ENCODE peak calls at places on chromosomes 5 and 9, in nine cellular contexts. One of them, this sample, is unnamed.

GRCh38 chr5:115509547-115509946 is 35.0 kb downstream of the FEM1C start:
- DNase-seq in breast epithelium: no peak
- DNase-seq in transverse colon: no peak
- DNase-seq in upper lobe of left lung: no peak
- DNase-seq in spleen: no peak
- DNase-seq in prostate gland: no peak
- DNase-seq in K562: no peak
- DNase-seq in H1: no peak
- DNase-seq in stomach: no peak
- DNase-seq in this sample: no peak

GRCh38 chr5:151075698-151076331 is 5.0 kb downstream of the TNIP1 start:
- DNase-seq in prostate gland: no peak
- DNase-seq in transverse colon: peak; percentile 64
- DNase-seq in K562: no peak
- DNase-seq in stomach: peak; percentile 73
- DNase-seq in breast epithelium: no peak
- DNase-seq in spleen: peak; percentile 68
- DNase-seq in H1: no peak
- DNase-seq in upper lobe of left lung: no peak
- DNase-seq in this sample: no peak

GRCh38 chr5:55037046-55037771 is 13.2 kb downstream of the GZMK start:
- DNase-seq in breast epithelium: no peak
- DNase-seq in transverse colon: peak; percentile 20
- DNase-seq in K562: no peak
- DNase-seq in spleen: no peak
- DNase-seq in upper lobe of left lung: no peak
- DNase-seq in prostate gland: no peak
- DNase-seq in stomach: no peak
- DNase-seq in H1: peak; percentile 10
- DNase-seq in this sample: no peak

GRCh38 chr5:153619706-153620105 is 129.2 kb downstream of the GRIA1 start:
- DNase-seq in transverse colon: no peak
- DNase-seq in H1: no peak
- DNase-seq in upper lobe of left lung: no peak
- DNase-seq in spleen: no peak
- DNase-seq in breast epithelium: no peak
- DNase-seq in prostate gland: no peak
- DNase-seq in stomach: no peak
- DNase-seq in K562: no peak
- DNase-seq in this sample: no peak

GRCh38 chr5:125235995-125236394 is 489.6 kb upstream of the ZNF608 start:
- DNase-seq in upper lobe of left lung: no peak
- DNase-seq in stomach: no peak
- DNase-seq in breast epithelium: no peak
- DNase-seq in prostate gland: no peak
- DNase-seq in H1: no peak
- DNase-seq in K562: no peak
- DNase-seq in transverse colon: no peak
- DNase-seq in spleen: no peak
- DNase-seq in this sample: no peak

GRCh38 chr9:68704804-68705635 is at the start of gene PIP5K1B:
- DNase-seq in stomach: peak; percentile 88
- DNase-seq in transverse colon: peak; percentile 90
- DNase-seq in prostate gland: peak; percentile 65
- DNase-seq in spleen: peak; percentile 96
- DNase-seq in breast epithelium: peak; percentile 74
- DNase-seq in H1: no peak
- DNase-seq in upper lobe of left lung: peak; percentile 95
- DNase-seq in K562: peak; percentile 84
- DNase-seq in this sample: peak; percentile 83

GRCh38 chr5:166499452-166500240 is 1791.8 kb upstream of the WWC1 start:
- DNase-seq in upper lobe of left lung: no peak
- DNase-seq in K562: no peak
- DNase-seq in prostate gland: no peak
- DNase-seq in H1: no peak
- DNase-seq in breast epithelium: no peak
- DNase-seq in spleen: no peak
- DNase-seq in stomach: no peak
- DNase-seq in transverse colon: no peak
- DNase-seq in this sample: no peak

GRCh38 chr5:134578578-134579283 is 53.3 kb downstream of the JADE2 start:
- DNase-seq in breast epithelium: no peak
- DNase-seq in spleen: peak; percentile 73
- DNase-seq in transverse colon: no peak
- DNase-seq in K562: no peak
- DNase-seq in upper lobe of left lung: no peak
- DNase-seq in H1: no peak
- DNase-seq in prostate gland: no peak
- DNase-seq in stomach: no peak
- DNase-seq in this sample: peak; percentile 61

DNA sequence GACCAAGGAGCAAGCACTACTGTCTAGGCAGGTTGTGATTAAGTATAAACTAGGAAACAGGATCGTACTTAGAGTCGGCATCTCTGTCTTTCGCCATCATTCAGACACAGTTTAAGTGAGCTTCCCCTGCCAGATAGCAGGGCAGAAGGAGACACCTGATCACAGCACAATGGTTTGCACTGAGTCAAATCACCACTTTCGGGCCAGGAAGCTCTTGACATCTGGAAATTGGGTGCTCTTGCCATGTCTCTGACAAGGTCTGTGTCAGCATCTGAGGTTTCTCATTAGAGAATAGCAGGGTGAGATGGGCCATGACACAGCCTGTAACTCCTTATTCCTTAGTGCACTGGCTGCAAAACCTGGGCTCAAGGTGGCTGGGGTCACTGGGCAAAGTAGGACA is 8.3 kb downstream of the ADRB2 start:
- DNase-seq in prostate gland: no peak
- DNase-seq in H1: no peak
- DNase-seq in spleen: no peak
- DNase-seq in K562: no peak
- DNase-seq in upper lobe of left lung: no peak
- DNase-seq in transverse colon: no peak
- DNase-seq in stomach: no peak
- DNase-seq in breast epithelium: no peak
- DNase-seq in this sample: no peak
- H3K4me1 ChIP-seq in prostate gland: no peaks in the 10 kb centered on the region
- H3K4me1 ChIP-seq in H1: no peaks in the 10 kb centered on the region
- H3K4me1 ChIP-seq in spleen: peaks cover 78% of the 10 kb centered on the region
- H3K4me1 ChIP-seq in K562: no peaks in the 10 kb centered on the region
- H3K4me1 ChIP-seq in upper lobe of left lung: peaks cover 38% of the 10 kb centered on the region
- H3K4me1 ChIP-seq in transverse colon: peaks cover 4% of the 10 kb centered on the region
- H3K4me1 ChIP-seq in stomach: peaks cover 9% of the 10 kb centered on the region
- H3K4me1 ChIP-seq in breast epithelium: no peaks in the 10 kb centered on the region
- H3K4me1 ChIP-seq in this sample: peaks cover 8% of the 10 kb centered on the region

GRCh38 chr5:95822038-95822407 is 503 bp downstream of the GLRX start:
- DNase-seq in breast epithelium: no peak
- DNase-seq in H1: no peak
- DNase-seq in stomach: peak; percentile 60
- DNase-seq in spleen: peak; percentile 90
- DNase-seq in prostate gland: peak; percentile 52
- DNase-seq in upper lobe of left lung: peak; percentile 80
- DNase-seq in K562: peak; percentile 80
- DNase-seq in transverse colon: peak; percentile 70
- DNase-seq in this sample: peak; percentile 85

GRCh38 chr5:95821110-95822021 is 1.2 kb downstream of the GLRX start:
- DNase-seq in upper lobe of left lung: no peak
- DNase-seq in spleen: no peak
- DNase-seq in prostate gland: no peak
- DNase-seq in transverse colon: no peak
- DNase-seq in stomach: no peak
- DNase-seq in H1: no peak
- DNase-seq in breast epithelium: no peak
- DNase-seq in K562: no peak
- DNase-seq in this sample: no peak

GRCh38 chr5:95823738-95824609 is 1.4 kb upstream of the GLRX start:
- DNase-seq in upper lobe of left lung: no peak
- DNase-seq in spleen: peak; percentile 88
- DNase-seq in stomach: peak; percentile 54
- DNase-seq in prostate gland: no peak
- DNase-seq in H1: no peak
- DNase-seq in K562: peak; percentile 64
- DNase-seq in breast epithelium: no peak
- DNase-seq in transverse colon: peak; percentile 69
- DNase-seq in this sample: peak; percentile 92

GRCh38 chr5:95823241-95823737 is 763 bp upstream of the GLRX start:
- DNase-seq in stomach: no peak
- DNase-seq in K562: peak; percentile 10
- DNase-seq in upper lobe of left lung: no peak
- DNase-seq in transverse colon: no peak
- DNase-seq in breast epithelium: no peak
- DNase-seq in H1: no peak
- DNase-seq in spleen: no peak
- DNase-seq in prostate gland: no peak
- DNase-seq in this sample: no peak

GRCh38 chr5:95822408-95823240 is at the start of gene GLRX:
- DNase-seq in stomach: peak; percentile 81
- DNase-seq in breast epithelium: peak; percentile 60
- DNase-seq in spleen: peak; percentile 86
- DNase-seq in upper lobe of left lung: no peak
- DNase-seq in K562: peak; percentile 70
- DNase-seq in transverse colon: peak; percentile 86
- DNase-seq in prostate gland: peak; percentile 78
- DNase-seq in H1: peak; percentile 47
- DNase-seq in this sample: peak; percentile 89
- TF ChIP-seq POLR2AphosphoS5 in stomach: peak; percentile 90
- TF ChIP-seq POLR2AphosphoS5 in breast epithelium: peak; percentile 35
- TF ChIP-seq POLR2AphosphoS5 in spleen: no peak
- TF ChIP-seq POLR2AphosphoS5 in upper lobe of left lung: peak; percentile 92
- TF ChIP-seq POLR2AphosphoS5 in K562: no peak
- TF ChIP-seq POLR2AphosphoS5 in transverse colon: peak; percentile 93
- TF ChIP-seq POLR2AphosphoS5 in prostate gland: peak; percentile 79
- TF ChIP-seq POLR2AphosphoS5 in H1: peak; percentile 59
- TF ChIP-seq POLR2AphosphoS5 in this sample: peak; percentile 78

DNA sequence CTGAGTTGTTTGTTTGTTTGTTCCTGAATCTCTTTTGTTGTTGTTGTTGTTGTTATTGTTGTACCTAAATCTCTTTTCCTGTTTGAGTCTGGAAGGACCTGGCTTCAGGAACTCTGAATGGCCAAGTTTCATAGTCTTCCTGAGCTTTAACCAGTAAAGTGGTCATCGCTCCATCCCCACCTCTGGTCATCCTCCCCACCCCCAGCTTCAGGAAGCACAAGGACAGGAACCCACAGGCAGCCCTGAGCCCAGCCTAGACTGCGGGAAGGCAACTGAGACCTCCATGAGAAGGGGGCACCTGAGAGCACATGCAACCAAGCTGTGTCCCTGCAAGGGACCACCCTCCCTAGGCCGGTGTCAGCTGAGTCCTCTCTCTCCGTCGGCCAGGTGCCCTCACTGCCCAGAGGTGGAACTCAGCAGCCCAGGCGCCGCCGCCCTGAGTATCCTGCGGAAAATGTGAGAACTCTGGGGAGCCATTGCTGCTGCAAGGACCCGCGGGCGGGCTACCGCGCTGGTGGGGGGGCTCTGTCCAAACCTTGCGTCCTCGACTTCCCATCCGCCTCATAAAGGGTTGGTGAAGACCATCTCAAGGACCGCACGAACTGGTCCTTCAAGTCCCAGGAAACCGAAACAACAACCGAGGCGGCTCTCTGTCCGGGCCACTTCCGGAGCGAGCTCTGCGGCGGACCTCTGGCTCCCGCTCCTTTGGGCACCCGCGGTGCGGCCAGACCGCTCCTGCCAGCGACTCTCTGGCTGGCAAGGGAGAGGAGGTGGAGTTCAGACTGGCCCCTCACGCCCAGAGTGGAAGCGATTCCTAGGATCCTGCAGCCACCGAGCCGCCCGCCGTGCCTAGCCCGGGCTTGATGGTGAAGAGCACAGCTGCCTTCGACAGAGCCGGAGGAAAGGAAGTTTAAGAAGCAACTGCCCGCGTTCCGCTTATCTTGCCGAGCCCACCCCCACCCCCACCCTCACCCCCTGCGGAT is 4.2 kb downstream of the BARX1 start:
- DNase-seq in spleen: no peak
- DNase-seq in upper lobe of left lung: peak; percentile 88
- DNase-seq in H1: no peak
- DNase-seq in transverse colon: peak; percentile 36
- DNase-seq in prostate gland: peak; percentile 15
- DNase-seq in K562: no peak
- DNase-seq in stomach: peak; percentile 69
- DNase-seq in breast epithelium: no peak
- DNase-seq in this sample: no peak
- TF ChIP-seq POLR2A in spleen: no peak
- TF ChIP-seq POLR2A in upper lobe of left lung: no peak
- TF ChIP-seq POLR2A in H1: no peak
- TF ChIP-seq POLR2A in transverse colon: no peak
- TF ChIP-seq POLR2A in prostate gland: no peak
- TF ChIP-seq POLR2A in K562: no peak
- TF ChIP-seq POLR2A in stomach: no peak
- TF ChIP-seq POLR2A in breast epithelium: no peak
- TF ChIP-seq POLR2A in this sample: no peak

GRCh38 chr9:133118179-133118520 is 2.9 kb downstream of the RALGDS start:
- DNase-seq in stomach: no peak
- DNase-seq in spleen: peak; percentile 56
- DNase-seq in K562: no peak
- DNase-seq in prostate gland: no peak
- DNase-seq in breast epithelium: no peak
- DNase-seq in H1: no peak
- DNase-seq in upper lobe of left lung: no peak
- DNase-seq in transverse colon: no peak
- DNase-seq in this sample: no peak

GRCh38 chr9:133117271-133118178 is 3.5 kb downstream of the RALGDS start:
- DNase-seq in upper lobe of left lung: peak; percentile 81
- DNase-seq in breast epithelium: no peak
- DNase-seq in stomach: peak; percentile 86
- DNase-seq in transverse colon: no peak
- DNase-seq in spleen: peak; percentile 77
- DNase-seq in K562: no peak
- DNase-seq in prostate gland: peak; percentile 60
- DNase-seq in H1: no peak
- DNase-seq in this sample: peak; percentile 86

GRCh38 chr9:133119039-133119438 is 2.0 kb downstream of the RALGDS start:
- DNase-seq in spleen: no peak
- DNase-seq in transverse colon: no peak
- DNase-seq in H1: no peak
- DNase-seq in stomach: no peak
- DNase-seq in upper lobe of left lung: no peak
- DNase-seq in K562: no peak
- DNase-seq in prostate gland: peak; percentile 41
- DNase-seq in breast epithelium: no peak
- DNase-seq in this sample: peak; percentile 84

GRCh38 chr9:133119461-133120342 is 1.3 kb downstream of the RALGDS start:
- DNase-seq in K562: no peak
- DNase-seq in prostate gland: peak; percentile 70
- DNase-seq in transverse colon: no peak
- DNase-seq in H1: no peak
- DNase-seq in spleen: no peak
- DNase-seq in upper lobe of left lung: peak; percentile 60
- DNase-seq in stomach: no peak
- DNase-seq in breast epithelium: no peak
- DNase-seq in this sample: peak; percentile 79

DNA sequence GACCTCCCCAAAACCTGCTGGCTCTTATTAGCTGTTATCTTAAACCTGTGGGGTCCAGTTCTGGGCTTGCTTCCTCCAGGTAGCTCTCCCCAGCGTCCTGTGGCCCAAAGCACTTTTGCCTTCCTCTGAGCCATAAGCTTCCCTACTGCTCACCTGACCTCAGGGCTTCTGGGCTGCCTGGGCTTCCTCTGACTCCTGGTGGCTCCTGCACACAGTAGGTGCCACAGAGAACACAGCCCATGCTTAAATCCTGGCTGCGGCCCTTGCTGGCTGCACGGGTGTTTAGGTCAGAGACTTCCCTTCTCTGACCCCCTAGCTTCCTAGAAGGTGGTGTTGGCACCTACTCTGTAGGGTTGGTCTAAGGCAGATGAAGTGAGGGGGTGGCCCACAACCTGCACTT is 2.5 kb downstream of the RALGDS start:
- DNase-seq in spleen: no peak
- DNase-seq in breast epithelium: no peak
- DNase-seq in prostate gland: no peak
- DNase-seq in stomach: no peak
- DNase-seq in K562: no peak
- DNase-seq in H1: no peak
- DNase-seq in upper lobe of left lung: no peak
- DNase-seq in transverse colon: no peak
- DNase-seq in this sample: no peak
- H3K4me1 ChIP-seq in spleen: peaks cover 96% of the 10 kb centered on the region
- H3K4me1 ChIP-seq in breast epithelium: peaks cover 44% of the 10 kb centered on the region
- H3K4me1 ChIP-seq in prostate gland: peaks cover 46% of the 10 kb centered on the region
- H3K4me1 ChIP-seq in stomach: peaks cover 97% of the 10 kb centered on the region
- H3K4me1 ChIP-seq in K562: peaks cover 95% of the 10 kb centered on the region
- H3K4me1 ChIP-seq in H1: peaks cover 5% of the 10 kb centered on the region
- H3K4me1 ChIP-seq in upper lobe of left lung: peaks cover 92% of the 10 kb centered on the region
- H3K4me1 ChIP-seq in transverse colon: peaks cover 53% of the 10 kb centered on the region
- H3K4me1 ChIP-seq in this sample: no peaks in the 10 kb centered on the region